ENCODE peak calls at places on chromosomes 4 and X, in four cellular contexts. J is pancreas, W is heart right ventricle, M is IMR-90. C is an unnamed sample.

GRCh38 chr4:80266267-80266901 is at the start of gene FGF5:
- DNase-seq in J (peak), W (peak), M (peak), C (peak)

GRCh38 chr4:133147922-133148689 is 988 bp upstream of the PCDH10 start:
- DNase-seq in J (peak), W (no peak), M (peak), C (no peak)

GRCh38 chr4:112857461-112857860 is 192.0 kb upstream of the ANK2 start:
- DNase-seq in W (no peak), J (no peak), M (peak), C (no peak)

GRCh38 chr4:42673084-42673429 is 16.2 kb upstream of the ATP8A1 start:
- DNase-seq in J (no peak), W (peak), M (no peak), C (peak)

GRCh38 chrX:55715847-55716246 is 1.7 kb upstream of the RRAGB start:
- DNase-seq in J (no peak), W (no peak), M (no peak), C (no peak)

GRCh38 chr4:5722328-5722727 is 11.3 kb downstream of the EVC start:
- DNase-seq in M (peak), W (no peak), J (no peak), C (no peak)

GRCh38 chr4:85995361-85995760 is 364.5 kb downstream of the MAPK10 start:
- DNase-seq in W (no peak), J (no peak), M (no peak), C (no peak)

GRCh38 chr4:87118421-87118820 is 102.0 kb downstream of the KLHL8 start:
- DNase-seq in W (no peak), J (no peak), M (no peak), C (no peak)

GRCh38 chr4:3369781-3370660 is 71.7 kb upstream of the HGFAC start:
- DNase-seq in W (peak), M (peak), J (no peak), C (no peak)

GRCh38 chr4:80811413-80811812 is 219.1 kb upstream of the BMP3 start:
- DNase-seq in J (no peak), M (no peak), W (no peak), C (no peak)

GRCh38 chrX:41602946-41603345 is 85.8 kb upstream of the GPR34 start:
- DNase-seq in M (peak), W (no peak), J (no peak), C (no peak)

GRCh38 chr4:129246850-129247542 is 151.0 kb downstream of the C4orf33 start:
- DNase-seq in J (no peak), M (no peak), W (no peak), C (no peak)

GRCh38 chrX:153824348-153824747 is 6.0 kb downstream of the PDZD4 start:
- DNase-seq in M (no peak), W (no peak), J (no peak), C (no peak)

GRCh38 chr4:8585186-8585585 is 5.0 kb downstream of the GPR78 start:
- DNase-seq in M (no peak), J (peak), W (no peak), C (peak)
- TF ChIP-seq CTCF in M (no peak), J (no peak), W (no peak), C (no peak)

GRCh38 chr4:20760053-20760452 is 59.8 kb downstream of the PACRGL start:
- DNase-seq in W (no peak), M (no peak), J (no peak), C (no peak)
- TF ChIP-seq CTCF in W (no peak), M (no peak), J (no peak), C (no peak)

GRCh38 chrX:129529685-129530281 is 6.5 kb upstream of the SMARCA1 start:
- DNase-seq in J (no peak), W (no peak), M (peak), C (no peak)
- TF ChIP-seq CTCF in J (no peak), W (no peak), M (no peak), C (no peak)

DNA sequence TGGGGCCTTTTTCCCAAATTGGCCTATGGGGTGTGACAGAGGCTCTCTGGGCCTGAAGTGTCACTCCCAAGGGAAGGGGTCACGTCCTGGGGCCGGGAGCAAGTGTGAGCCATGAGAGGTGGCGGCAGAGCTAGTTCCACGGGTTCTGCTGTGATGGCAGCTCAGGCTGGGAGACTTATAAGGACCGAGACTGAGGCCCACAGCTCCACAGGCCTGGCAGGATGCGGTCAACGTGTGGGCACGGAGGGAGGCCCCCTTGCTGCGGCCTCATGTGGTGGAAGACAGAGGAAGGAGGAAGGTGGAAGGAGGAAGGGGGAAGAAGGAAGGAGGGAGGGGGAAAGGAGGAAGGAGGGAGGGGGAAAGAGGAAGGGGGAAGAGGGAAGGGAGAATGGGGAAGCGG is 7.2 kb upstream of the CPLX1 start:
- DNase-seq in W (no peak), M (no peak), J (no peak), C (no peak)
- TF ChIP-seq CTCF in W (no peak), M (no peak), J (no peak), C (no peak)

GRCh38 chr4:1276984-1277383 is 12.7 kb upstream of the MAEA start:
- DNase-seq in W (no peak), J (no peak), M (no peak), C (no peak)

GRCh38 chr4:1278336-1278670 is 11.4 kb upstream of the MAEA start:
- DNase-seq in J (no peak), W (no peak), M (peak), C (no peak)

GRCh38 chr4:1274871-1275270 is 14.8 kb upstream of the MAEA start:
- DNase-seq in M (no peak), W (no peak), J (no peak), C (no peak)

GRCh38 chr4:1279253-1279652 is 10.4 kb upstream of the MAEA start:
- DNase-seq in J (no peak), M (no peak), W (no peak), C (no peak)

DNA sequence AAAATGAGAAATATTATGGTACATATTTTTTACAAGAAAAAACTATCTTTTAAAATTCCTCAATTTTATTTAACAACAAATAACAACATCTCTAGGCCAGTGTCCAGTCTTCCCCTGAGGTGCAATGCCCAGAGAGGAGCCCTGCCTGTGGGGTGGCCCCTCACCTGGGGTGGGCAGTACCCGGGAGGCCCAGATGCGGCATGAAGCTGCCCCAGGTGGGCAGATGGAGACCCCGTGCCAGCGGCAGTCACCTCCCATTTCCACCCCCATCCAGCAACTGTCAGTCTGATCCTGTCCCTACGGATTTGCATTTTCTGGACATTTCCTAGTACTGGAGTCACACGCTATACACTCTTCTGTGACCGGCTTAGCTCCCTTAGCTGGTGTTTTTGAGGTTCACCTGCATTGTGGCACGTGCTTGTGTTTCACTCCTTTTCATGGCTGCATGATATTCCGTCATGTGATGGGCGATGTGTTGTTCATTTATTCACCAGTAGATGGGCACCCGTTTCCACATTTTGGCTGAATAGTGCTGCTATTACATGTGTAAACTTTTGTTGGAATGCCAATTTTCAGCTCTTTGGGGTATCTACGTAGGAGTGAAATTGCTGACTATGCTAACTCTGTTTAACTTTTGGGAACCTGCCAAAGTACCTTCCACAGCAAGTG is 11.9 kb upstream of the MAEA start:
- DNase-seq in J (no peak), M (peak), W (no peak), C (no peak)
- TF ChIP-seq CTCF in J (no peak), M (no peak), W (no peak), C (no peak)

DNA sequence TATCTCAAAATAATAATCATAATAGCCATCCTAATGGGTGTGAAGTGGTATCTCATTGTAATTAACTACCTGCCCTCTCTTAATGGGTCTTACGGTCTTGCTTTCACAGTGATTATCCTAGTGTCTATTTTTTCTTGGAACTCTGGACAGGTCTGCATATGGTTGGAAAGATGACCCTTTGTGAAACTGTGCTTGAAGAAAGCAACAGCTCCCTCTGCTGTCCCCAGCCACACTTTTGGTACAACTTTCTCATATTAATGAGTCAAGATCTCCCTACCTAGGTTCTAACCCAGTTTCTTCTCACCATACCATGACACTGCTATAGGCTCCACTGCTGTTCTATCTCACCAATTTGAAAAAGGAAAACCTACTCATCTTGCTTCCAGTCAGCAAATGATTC is 2.4 kb downstream of the TFDP3 start:
- DNase-seq in W (no peak), J (no peak), M (peak), C (no peak)
- TF ChIP-seq CTCF in W (peak), J (no peak), M (peak), C (peak)

C was measured in psoas muscle.